ENCODE peak calls at places on chromosome 11, in seven cellular contexts. One of them, this sample, is unnamed.

GRCh38 chr11:9765320-9766101 is 101.6 kb downstream of the SWAP70 start:
- DNase-seq in mesothelial cell of epicardium: peak
- DNase-seq in kidney epithelial cell: no peak
- DNase-seq in HL-60: no peak
- DNase-seq in AG09309: peak
- DNase-seq in lower lobe of right lung: no peak
- DNase-seq in right lobe of liver: no peak
- DNase-seq in this sample: no peak

GRCh38 chr11:34198523-34198922 is 93.1 kb downstream of the NAT10 start:
- DNase-seq in HL-60: no peak
- DNase-seq in right lobe of liver: no peak
- DNase-seq in lower lobe of right lung: no peak
- DNase-seq in mesothelial cell of epicardium: no peak
- DNase-seq in AG09309: no peak
- DNase-seq in kidney epithelial cell: no peak
- DNase-seq in this sample: no peak

GRCh38 chr11:5597953-5598352 is 1.5 kb downstream of the TRIM6 start:
- DNase-seq in mesothelial cell of epicardium: no peak
- DNase-seq in AG09309: no peak
- DNase-seq in HL-60: no peak
- DNase-seq in kidney epithelial cell: no peak
- DNase-seq in right lobe of liver: no peak
- DNase-seq in lower lobe of right lung: no peak
- DNase-seq in this sample: no peak

GRCh38 chr11:3824714-3825472 is 15.9 kb downstream of the RHOG start:
- DNase-seq in AG09309: no peak
- DNase-seq in lower lobe of right lung: peak
- DNase-seq in kidney epithelial cell: no peak
- DNase-seq in HL-60: peak
- DNase-seq in right lobe of liver: no peak
- DNase-seq in mesothelial cell of epicardium: peak
- DNase-seq in this sample: no peak

GRCh38 chr11:68839953-68840641 is 1.6 kb downstream of the CPT1A start:
- DNase-seq in right lobe of liver: no peak
- DNase-seq in AG09309: no peak
- DNase-seq in HL-60: peak
- DNase-seq in kidney epithelial cell: no peak
- DNase-seq in mesothelial cell of epicardium: no peak
- DNase-seq in lower lobe of right lung: no peak
- DNase-seq in this sample: no peak

GRCh38 chr11:77083553-77084245 is 16.9 kb downstream of the CAPN5 start:
- DNase-seq in AG09309: no peak
- DNase-seq in mesothelial cell of epicardium: no peak
- DNase-seq in lower lobe of right lung: no peak
- DNase-seq in HL-60: no peak
- DNase-seq in kidney epithelial cell: no peak
- DNase-seq in right lobe of liver: no peak
- DNase-seq in this sample: no peak

GRCh38 chr11:1781593-1781975 is 17.9 kb upstream of the CTSD start:
- DNase-seq in mesothelial cell of epicardium: no peak
- DNase-seq in lower lobe of right lung: no peak
- DNase-seq in right lobe of liver: no peak
- DNase-seq in HL-60: no peak
- DNase-seq in AG09309: no peak
- DNase-seq in kidney epithelial cell: no peak
- DNase-seq in this sample: no peak

GRCh38 chr11:6413791-6414231 is 5.1 kb downstream of the APBB1 start:
- DNase-seq in HL-60: no peak
- DNase-seq in kidney epithelial cell: no peak
- DNase-seq in right lobe of liver: no peak
- DNase-seq in lower lobe of right lung: no peak
- DNase-seq in AG09309: no peak
- DNase-seq in mesothelial cell of epicardium: no peak
- DNase-seq in this sample: no peak

GRCh38 chr11:9858822-9859221 is 194.9 kb downstream of the SWAP70 start:
- DNase-seq in lower lobe of right lung: no peak
- DNase-seq in mesothelial cell of epicardium: no peak
- DNase-seq in AG09309: no peak
- DNase-seq in right lobe of liver: no peak
- DNase-seq in HL-60: peak
- DNase-seq in kidney epithelial cell: no peak
- DNase-seq in this sample: no peak

GRCh38 chr11:93547768-93548167 is 4.6 kb upstream of the SMCO4 start:
- DNase-seq in lower lobe of right lung: no peak
- DNase-seq in kidney epithelial cell: no peak
- DNase-seq in HL-60: no peak
- DNase-seq in AG09309: no peak
- DNase-seq in right lobe of liver: no peak
- DNase-seq in mesothelial cell of epicardium: no peak
- DNase-seq in this sample: no peak

GRCh38 chr11:129458278-129458677 is 82.6 kb downstream of the BARX2 start:
- DNase-seq in lower lobe of right lung: no peak
- DNase-seq in AG09309: no peak
- DNase-seq in kidney epithelial cell: no peak
- DNase-seq in right lobe of liver: no peak
- DNase-seq in mesothelial cell of epicardium: no peak
- DNase-seq in HL-60: no peak
- DNase-seq in this sample: no peak

GRCh38 chr11:59011672-59012071 is 72.4 kb downstream of the GLYATL1 start:
- DNase-seq in right lobe of liver: no peak
- DNase-seq in kidney epithelial cell: no peak
- DNase-seq in mesothelial cell of epicardium: no peak
- DNase-seq in AG09309: no peak
- DNase-seq in lower lobe of right lung: no peak
- DNase-seq in HL-60: no peak
- DNase-seq in this sample: no peak

GRCh38 chr11:34313099-34313517 is 44.7 kb downstream of the ABTB2 start:
- DNase-seq in HL-60: no peak
- DNase-seq in kidney epithelial cell: no peak
- DNase-seq in mesothelial cell of epicardium: no peak
- DNase-seq in lower lobe of right lung: no peak
- DNase-seq in right lobe of liver: no peak
- DNase-seq in AG09309: no peak
- DNase-seq in this sample: no peak

GRCh38 chr11:102047305-102047924 is at the start of gene CFAP300:
- DNase-seq in HL-60: no peak
- DNase-seq in right lobe of liver: peak
- DNase-seq in lower lobe of right lung: peak
- DNase-seq in AG09309: peak
- DNase-seq in kidney epithelial cell: no peak
- DNase-seq in mesothelial cell of epicardium: peak
- DNase-seq in this sample: peak

GRCh38 chr11:113114452-113115027 is 153.3 kb downstream of the NCAM1 start:
- DNase-seq in AG09309: peak
- DNase-seq in mesothelial cell of epicardium: peak
- DNase-seq in right lobe of liver: peak
- DNase-seq in kidney epithelial cell: no peak
- DNase-seq in lower lobe of right lung: no peak
- DNase-seq in HL-60: peak
- DNase-seq in this sample: no peak
- TF ChIP-seq CTCF in AG09309: peak
- TF ChIP-seq CTCF in mesothelial cell of epicardium: peak
- TF ChIP-seq CTCF in right lobe of liver: peak
- TF ChIP-seq CTCF in kidney epithelial cell: peak
- TF ChIP-seq CTCF in lower lobe of right lung: peak
- TF ChIP-seq CTCF in HL-60: peak
- TF ChIP-seq CTCF in this sample: peak

GRCh38 chr11:60840711-60841430 is 1.0 kb upstream of the CCDC86 start:
- DNase-seq in kidney epithelial cell: peak
- DNase-seq in HL-60: no peak
- DNase-seq in right lobe of liver: no peak
- DNase-seq in mesothelial cell of epicardium: no peak
- DNase-seq in AG09309: peak
- DNase-seq in lower lobe of right lung: no peak
- DNase-seq in this sample: no peak

GRCh38 chr11:60835472-60835871 is 6.4 kb upstream of the CCDC86 start:
- DNase-seq in HL-60: no peak
- DNase-seq in mesothelial cell of epicardium: no peak
- DNase-seq in AG09309: no peak
- DNase-seq in kidney epithelial cell: no peak
- DNase-seq in lower lobe of right lung: no peak
- DNase-seq in right lobe of liver: no peak
- DNase-seq in this sample: no peak

GRCh38 chr11:60838132-60838531 is 3.8 kb upstream of the CCDC86 start:
- DNase-seq in mesothelial cell of epicardium: no peak
- DNase-seq in AG09309: no peak
- DNase-seq in HL-60: no peak
- DNase-seq in right lobe of liver: no peak
- DNase-seq in kidney epithelial cell: no peak
- DNase-seq in lower lobe of right lung: no peak
- DNase-seq in this sample: no peak

GRCh38 chr11:60834742-60835141 is 7.2 kb upstream of the CCDC86 start:
- DNase-seq in mesothelial cell of epicardium: no peak
- DNase-seq in right lobe of liver: no peak
- DNase-seq in AG09309: no peak
- DNase-seq in HL-60: no peak
- DNase-seq in kidney epithelial cell: no peak
- DNase-seq in lower lobe of right lung: no peak
- DNase-seq in this sample: no peak

DNA sequence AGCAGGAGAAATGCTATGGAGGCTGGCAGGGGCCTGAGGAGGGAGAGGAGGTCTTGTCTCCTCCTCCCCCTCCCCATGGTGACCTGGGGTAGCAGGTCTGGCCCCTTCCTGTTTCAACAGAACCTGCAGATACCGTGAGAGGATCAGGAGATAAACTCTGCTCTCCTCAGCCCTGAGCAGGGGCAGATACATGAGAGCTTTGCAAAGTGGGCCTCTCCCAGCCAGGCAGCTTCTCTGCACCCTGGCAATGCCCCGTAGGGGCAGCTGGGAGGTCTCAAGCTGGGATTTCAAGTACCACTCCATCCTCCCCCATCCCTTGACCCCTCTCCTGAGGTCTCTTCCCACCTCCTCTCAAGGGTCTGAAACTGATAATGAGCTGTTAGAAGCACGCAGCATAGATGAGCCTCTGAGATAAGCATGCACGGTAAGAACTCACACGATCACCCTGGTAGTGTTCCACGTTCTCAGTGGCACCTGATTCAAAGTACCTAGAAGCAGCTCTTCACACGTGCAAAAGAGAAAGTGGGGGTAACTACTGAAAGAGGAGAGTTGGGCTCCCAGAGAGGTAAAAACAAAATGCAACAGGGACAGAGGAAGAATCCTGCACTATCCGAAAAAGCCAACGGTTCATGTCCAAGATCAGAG is 4.9 kb upstream of the CCDC86 start:
- DNase-seq in lower lobe of right lung: no peak
- DNase-seq in kidney epithelial cell: no peak
- DNase-seq in right lobe of liver: no peak
- DNase-seq in HL-60: no peak
- DNase-seq in AG09309: no peak
- DNase-seq in mesothelial cell of epicardium: no peak
- DNase-seq in this sample: no peak
- TF ChIP-seq CTCF in lower lobe of right lung: no peak
- TF ChIP-seq CTCF in kidney epithelial cell: no peak
- TF ChIP-seq CTCF in right lobe of liver: no peak
- TF ChIP-seq CTCF in HL-60: no peak
- TF ChIP-seq CTCF in AG09309: no peak
- TF ChIP-seq CTCF in mesothelial cell of epicardium: no peak
- TF ChIP-seq CTCF in this sample: no peak

DNA sequence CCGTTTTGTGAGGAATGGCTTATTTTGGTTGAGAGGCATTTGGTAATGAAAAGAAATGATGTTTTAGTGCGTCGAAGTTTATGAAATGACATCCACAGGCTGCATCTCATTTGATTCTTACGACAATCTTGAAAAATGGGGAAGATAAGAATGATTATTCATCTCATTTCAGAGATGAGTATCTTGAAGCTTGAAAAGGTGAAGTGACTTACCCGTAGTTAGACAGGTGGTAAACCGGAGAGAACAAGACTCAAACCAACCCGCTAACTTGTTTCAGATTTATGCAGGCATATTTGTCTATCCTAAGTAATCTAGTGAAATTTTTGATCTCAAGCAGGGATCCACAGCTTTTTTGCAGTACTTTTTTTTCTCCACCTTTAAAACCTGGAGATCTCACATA is 9.1 kb upstream of the SORL1-AS1 start:
- DNase-seq in HL-60: no peak
- DNase-seq in AG09309: no peak
- DNase-seq in kidney epithelial cell: no peak
- DNase-seq in right lobe of liver: no peak
- DNase-seq in mesothelial cell of epicardium: no peak
- DNase-seq in lower lobe of right lung: no peak
- DNase-seq in this sample: no peak
- TF ChIP-seq CTCF in HL-60: no peak
- TF ChIP-seq CTCF in AG09309: no peak
- TF ChIP-seq CTCF in kidney epithelial cell: no peak
- TF ChIP-seq CTCF in right lobe of liver: no peak
- TF ChIP-seq CTCF in mesothelial cell of epicardium: no peak
- TF ChIP-seq CTCF in lower lobe of right lung: no peak
- TF ChIP-seq CTCF in this sample: no peak

GRCh38 chr11:22275600-22275999 is 62.6 kb upstream of the SLC17A6 start:
- DNase-seq in AG09309: no peak
- DNase-seq in lower lobe of right lung: no peak
- DNase-seq in mesothelial cell of epicardium: no peak
- DNase-seq in right lobe of liver: no peak
- DNase-seq in kidney epithelial cell: no peak
- DNase-seq in HL-60: no peak
- DNase-seq in this sample: no peak
- TF ChIP-seq CTCF in AG09309: no peak
- TF ChIP-seq CTCF in lower lobe of right lung: no peak
- TF ChIP-seq CTCF in mesothelial cell of epicardium: no peak
- TF ChIP-seq CTCF in right lobe of liver: no peak
- TF ChIP-seq CTCF in kidney epithelial cell: no peak
- TF ChIP-seq CTCF in HL-60: no peak
- TF ChIP-seq CTCF in this sample: no peak

DNA sequence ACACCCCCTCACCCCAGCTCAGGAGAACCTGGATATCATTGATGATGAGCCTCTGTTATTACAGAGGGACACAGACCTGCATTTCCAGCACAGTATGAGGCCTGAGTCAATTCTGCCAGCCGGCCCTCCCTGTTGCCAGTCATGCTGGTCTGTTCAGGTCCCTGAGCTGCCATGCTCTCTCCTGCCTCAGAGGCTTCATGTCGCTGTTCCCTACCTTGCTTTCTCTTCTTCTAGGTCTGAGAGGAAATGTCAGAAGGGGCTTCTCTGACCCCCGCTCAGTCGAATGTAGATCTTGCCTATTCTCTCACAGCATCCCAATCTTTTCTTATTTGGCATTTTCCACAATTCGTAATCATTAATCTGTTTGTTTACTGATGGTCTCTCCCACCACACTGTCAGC is 21.8 kb upstream of the ABCC8 start:
- DNase-seq in HL-60: no peak
- DNase-seq in kidney epithelial cell: no peak
- DNase-seq in mesothelial cell of epicardium: no peak
- DNase-seq in right lobe of liver: no peak
- DNase-seq in AG09309: no peak
- DNase-seq in lower lobe of right lung: no peak
- DNase-seq in this sample: no peak
- TF ChIP-seq CTCF in HL-60: no peak
- TF ChIP-seq CTCF in kidney epithelial cell: no peak
- TF ChIP-seq CTCF in mesothelial cell of epicardium: peak
- TF ChIP-seq CTCF in right lobe of liver: no peak
- TF ChIP-seq CTCF in AG09309: peak
- TF ChIP-seq CTCF in lower lobe of right lung: no peak
- TF ChIP-seq CTCF in this sample: no peak

This sample was measured in D721Med.